ENCODE peak calls at places on chromosomes 2 and 18, in four cellular contexts. R is psoas muscle, S is A549, P is foreskin fibroblast. B is an unnamed sample.

GRCh38 chr2:41910126-41910525 is 137.7 kb upstream of the PKDCC start:
- DNase-seq in P (no peak), R (no peak), S (no peak), B (no peak)

GRCh38 chr2:71598526-71598925 is 145.2 kb downstream of the DYSF start:
- DNase-seq in R (no peak), P (no peak), S (no peak), B (no peak)

GRCh38 chr2:204538179-204539009 is 6.9 kb upstream of the PARD3B start:
- DNase-seq in S (no peak), P (peak), R (no peak), B (no peak)

GRCh38 chr18:13916559-13916958 is 1.2 kb upstream of the MC2R start:
- DNase-seq in R (no peak), S (no peak), P (no peak), B (no peak)

GRCh38 chr2:157866202-157866601 is 9.9 kb downstream of the ACVR1 start:
- DNase-seq in S (no peak), R (no peak), P (peak), B (no peak)

GRCh38 chr18:79465392-79465991 is 69.8 kb downstream of the NFATC1 start:
- DNase-seq in R (no peak), S (no peak), P (no peak), B (peak)

GRCh38 chr2:196341318-196341841 is 170.0 kb upstream of the STK17B start:
- DNase-seq in R (no peak), P (no peak), S (no peak), B (no peak)

GRCh38 chr2:24262571-24262970 is 87.7 kb downstream of the FAM228A start:
- DNase-seq in P (no peak), R (no peak), S (no peak), B (no peak)

GRCh38 chr2:4873328-4873727 is 818.9 kb upstream of the SOX11 start:
- DNase-seq in P (no peak), R (no peak), S (no peak), B (no peak)

GRCh38 chr2:60808330-60808801 is 52.3 kb downstream of the PAPOLG start:
- DNase-seq in S (peak), R (no peak), P (no peak), B (peak)

GRCh38 chr2:184685999-184686841 is 87.9 kb downstream of the ZNF804A start:
- DNase-seq in P (no peak), R (no peak), S (no peak), B (no peak)

GRCh38 chr2:74373189-74373588 is 6.9 kb downstream of the DCTN1 start:
- DNase-seq in S (peak), P (no peak), R (peak), B (no peak)

GRCh38 chr2:167924556-167924955 is 322.8 kb downstream of the STK39 start:
- DNase-seq in P (no peak), R (no peak), S (no peak), B (no peak)

GRCh38 chr2:68258854-68259253 is 6.5 kb upstream of the PPP3R1 start:
- DNase-seq in R (no peak), S (no peak), P (no peak), B (no peak)

GRCh38 chr2:241218131-241219029 is 29.9 kb downstream of the ANO7 start:
- DNase-seq in P (peak), S (peak), R (peak), B (no peak)

GRCh38 chr2:168678153-168678853 is 124.1 kb upstream of the NOSTRIN start:
- DNase-seq in R (no peak), S (no peak), P (no peak), B (no peak)

GRCh38 chr2:167134381-167135072 is 246.2 kb downstream of the XIRP2 start:
- DNase-seq in S (peak), P (peak), R (no peak), B (no peak)

GRCh38 chr2:230969673-230970015 is 26.3 kb upstream of the SPATA3 start:
- DNase-seq in S (no peak), P (no peak), R (no peak), B (no peak)

GRCh38 chr18:30280861-30281470 is 761.6 kb downstream of the DSC3 start:
- DNase-seq in R (no peak), P (peak), S (peak), B (peak)

GRCh38 chr2:21912405-21912804 is 788.6 kb downstream of the TDRD15 start:
- DNase-seq in S (no peak), P (no peak), R (no peak), B (no peak)

GRCh38 chr18:70289351-70290330 is 796 bp downstream of the SOCS6 start:
- DNase-seq in P (peak), R (peak), S (no peak), B (no peak)

GRCh38 chr2:15918761-15919356 is 21.5 kb upstream of the MYCN start:
- DNase-seq in R (no peak), P (no peak), S (no peak), B (no peak)

GRCh38 chr2:231332388-231332787 is 63.1 kb upstream of the B3GNT7 start:
- DNase-seq in P (no peak), R (no peak), S (no peak), B (no peak)

GRCh38 chr2:69601179-69601612 is 42.3 kb downstream of the AAK1 start:
- DNase-seq in S (peak), P (peak), R (no peak), B (no peak)

GRCh38 chr2:112301171-112301584 is 25.8 kb downstream of the ZC3H6 start:
- DNase-seq in P (no peak), R (no peak), S (no peak), B (no peak)

GRCh38 chr2:55929476-55929875 is 5.9 kb upstream of the EFEMP1 start:
- DNase-seq in S (no peak), P (no peak), R (no peak), B (no peak)

GRCh38 chr2:217357886-217358620 is 498.2 kb upstream of the TNP1 start:
- DNase-seq in R (no peak), P (no peak), S (no peak), B (no peak)

GRCh38 chr18:13271512-13271911 is 53.0 kb downstream of the LDLRAD4 start:
- DNase-seq in S (no peak), P (no peak), R (no peak), B (no peak)

GRCh38 chr2:161250864-161251436 is 57.3 kb upstream of the PSMD14 start:
- DNase-seq in R (no peak), S (peak), P (no peak), B (no peak)

GRCh38 chr2:175436076-175436475 is 254.6 kb upstream of the ATP5MC3 start:
- DNase-seq in R (no peak), P (no peak), S (no peak), B (no peak)

GRCh38 chr18:49486617-49486958 is 446 bp downstream of the C18orf32 start:
- DNase-seq in S (no peak), R (no peak), P (no peak), B (no peak)

GRCh38 chr2:164922119-164922518 is 33.2 kb downstream of the SLC38A11 start:
- DNase-seq in S (no peak), P (peak), R (no peak), B (no peak)

DNA sequence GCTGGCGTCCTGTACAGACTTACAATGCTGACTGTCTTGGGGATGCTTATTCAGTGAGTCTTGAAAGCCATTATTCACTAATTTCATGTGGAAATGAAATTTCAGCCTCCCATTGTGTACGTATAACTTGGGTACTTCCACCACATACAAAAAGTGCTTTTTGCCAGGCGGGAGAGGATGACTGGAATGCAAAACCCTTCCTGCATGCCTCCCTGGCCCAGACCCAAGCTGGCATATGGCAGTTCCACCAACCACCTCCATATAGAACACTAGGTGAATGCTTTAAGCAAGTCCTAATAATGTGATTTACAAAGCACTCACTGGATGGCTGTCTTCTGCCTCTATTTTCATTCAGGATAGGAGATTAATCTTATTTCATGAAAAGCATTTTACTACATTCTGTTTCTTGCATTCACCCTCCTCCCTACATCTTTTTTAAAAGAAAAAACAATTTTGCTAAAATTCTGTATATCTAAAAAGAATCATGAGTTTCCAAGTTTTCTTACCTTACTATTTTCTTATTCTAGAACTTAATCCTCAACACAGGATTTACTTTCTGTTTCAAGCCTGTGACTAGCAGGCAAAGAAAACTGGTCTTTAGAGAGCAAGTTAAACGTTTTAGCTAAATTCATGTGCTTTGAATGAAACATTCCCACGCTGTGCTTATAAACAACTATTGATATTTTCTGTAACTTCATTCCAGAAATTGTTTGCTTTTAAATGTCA is 327.6 kb downstream of the NCKAP5 start:
- DNase-seq in P (no peak), S (no peak), R (no peak), B (no peak)
- H3K4me3 ChIP-seq in P (peak), S (no peak), R (no peak), B (no peak)

GRCh38 chr18:58991127-58991798 is 126.6 kb downstream of the ZNF532 start:
- DNase-seq in R (no peak), P (no peak), S (no peak), B (no peak)
- H3K4me3 ChIP-seq in R (no peak), P (no peak), S (no peak), B (no peak)

GRCh38 chr2:116162395-116162794 is 1652.1 kb upstream of the DDX18 start:
- DNase-seq in P (no peak), S (no peak), R (no peak), B (no peak)
- H3K4me3 ChIP-seq in P (no peak), S (no peak), R (no peak), B (no peak)

GRCh38 chr2:33497177-33497787 is 20.8 kb downstream of the RASGRP3 start:
- DNase-seq in S (no peak), R (no peak), P (no peak), B (no peak)
- H3K4me3 ChIP-seq in S (no peak), R (no peak), P (no peak), B (no peak)

GRCh38 chr2:237700583-237701032 is 73.2 kb downstream of the LRRFIP1 start:
- DNase-seq in P (peak), R (peak), S (no peak), B (no peak)
- H3K4me3 ChIP-seq in P (no peak), R (peak), S (no peak), B (no peak)

GRCh38 chr18:68714356-68714706 is 577 bp downstream of the TMX3 start:
- DNase-seq in S (no peak), P (no peak), R (no peak), B (no peak)

GRCh38 chr18:68714707-68715496 is at the start of gene TMX3:
- DNase-seq in R (peak), S (peak), P (peak), B (peak)

GRCh38 chr18:68713131-68713530 is 1.8 kb downstream of the TMX3 start:
- DNase-seq in R (no peak), S (no peak), P (no peak), B (no peak)

GRCh38 chr18:68713791-68714190 is 1.1 kb downstream of the TMX3 start:
- DNase-seq in S (no peak), R (no peak), P (no peak), B (no peak)
- H3K4me3 ChIP-seq in S (peak), R (peak), P (peak), B (no peak)

GRCh38 chr2:79159653-79160052 is at the start of gene REG3A:
- DNase-seq in R (no peak), S (no peak), P (no peak), B (no peak)

GRCh38 chr2:79159030-79159429 is 523 bp downstream of the REG3A start:
- DNase-seq in R (no peak), P (no peak), S (no peak), B (no peak)

DNA sequence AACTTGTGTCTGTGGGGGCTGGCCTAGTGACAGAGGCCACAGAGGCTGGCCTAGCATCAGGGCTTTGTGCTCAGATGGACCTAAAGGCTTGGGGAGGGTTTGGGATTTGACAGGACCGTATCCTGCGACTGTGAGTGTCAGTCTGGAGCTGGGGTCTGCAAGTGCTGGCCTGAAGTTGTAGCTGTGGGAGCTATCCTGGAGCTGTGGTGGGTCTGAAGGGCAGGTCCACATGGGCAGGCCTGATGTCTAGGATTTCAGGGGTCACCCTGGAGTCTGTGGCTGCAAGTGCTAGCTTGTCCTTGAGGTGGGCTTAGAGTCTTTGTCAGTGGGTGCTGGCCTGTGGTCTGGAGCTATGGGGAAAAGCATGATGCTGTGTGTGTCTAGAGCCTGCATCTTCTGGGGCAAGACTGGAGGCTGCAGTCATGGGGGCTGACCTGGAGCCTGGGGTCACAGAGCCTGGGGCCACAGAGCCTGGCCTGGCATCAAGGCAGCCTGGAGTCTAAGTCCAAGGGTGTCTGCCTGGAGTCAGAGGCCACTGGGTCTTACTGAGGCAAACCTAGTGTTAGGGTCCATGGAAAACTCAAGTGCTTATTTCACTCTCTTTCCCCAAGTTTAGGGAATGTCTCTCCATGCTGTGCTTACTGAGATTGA is 3.6 kb downstream of the REG3A start:
- DNase-seq in P (no peak), S (no peak), R (no peak), B (no peak)
- H3K4me3 ChIP-seq in P (no peak), S (no peak), R (no peak), B (no peak)

GRCh38 chr18:74595425-74595824 is 2.2 kb upstream of the ZNF407 start:
- DNase-seq in R (no peak), P (no peak), S (no peak), B (no peak)
- H3K4me3 ChIP-seq in R (peak), P (no peak), S (no peak), B (no peak)

GRCh38 chr18:2855560-2856350 is 8.9 kb downstream of the EMILIN2 start:
- DNase-seq in R (no peak), S (no peak), P (no peak), B (no peak)
- H3K4me3 ChIP-seq in R (no peak), S (no peak), P (no peak), B (no peak)

GRCh38 chr2:31234690-31235503 is 945 bp downstream of the EHD3 start:
- DNase-seq in P (no peak), R (no peak), S (no peak), B (no peak)
- H3K4me3 ChIP-seq in P (peak), R (peak), S (peak), B (peak)